ENCODE peak calls at places on chromosomes 4 and X, in six cellular contexts. A, R, V, S, E and H are unnamed samples.

GRCh38 chr4:101040776-101041175 is 306.6 kb downstream of the PPP3CA start:
- DNase-seq in V (peak), E (no peak), R (no peak), A (no peak), S (no peak), H (no peak)

GRCh38 chr4:20528508-20528907 is 171.8 kb upstream of the PACRGL start:
- DNase-seq in E (no peak), S (no peak), V (no peak), A (no peak), R (no peak), H (no peak)

GRCh38 chr4:102299708-102300107 is 45.6 kb downstream of the SLC39A8 start:
- DNase-seq in E (peak), V (peak), S (peak), R (no peak), A (no peak), H (peak)

GRCh38 chr4:87353592-87353991 is 30.9 kb upstream of the HSD17B13 start:
- DNase-seq in S (no peak), E (no peak), R (no peak), V (peak), A (peak), H (peak)

GRCh38 chrX:50888884-50889283 is 21.7 kb upstream of the BMP15 start:
- DNase-seq in R (no peak), V (no peak), E (no peak), A (no peak), S (no peak), H (no peak)

GRCh38 chr4:82201805-82202636 is 171.8 kb downstream of the HNRNPD start:
- DNase-seq in V (peak), R (no peak), A (no peak), S (peak), E (no peak), H (peak)

GRCh38 chr4:26325191-26325590 is 4.4 kb downstream of the RBPJ start:
- DNase-seq in R (no peak), S (peak), V (peak), E (no peak), A (no peak), H (no peak)

GRCh38 chr4:97770222-97770621 is 373.1 kb downstream of the STPG2 start:
- DNase-seq in R (no peak), E (no peak), V (no peak), A (no peak), S (no peak), H (no peak)

GRCh38 chr4:25666031-25666630 is 10.5 kb downstream of the SLC34A2 start:
- DNase-seq in R (no peak), V (no peak), E (no peak), A (no peak), S (no peak), H (peak)

GRCh38 chrX:153523269-153523668 is 5.8 kb downstream of the ATP2B3 start:
- DNase-seq in A (no peak), S (no peak), R (no peak), E (no peak), V (no peak), H (no peak)

GRCh38 chr4:183758006-183758734 is 99.1 kb downstream of the TRAPPC11 start:
- DNase-seq in S (no peak), V (peak), A (peak), R (peak), E (no peak), H (peak)

GRCh38 chr4:186264660-186265059 is 1.3 kb upstream of the F11 start:
- DNase-seq in E (no peak), R (no peak), S (no peak), V (no peak), A (no peak), H (no peak)

GRCh38 chr4:84803720-84804119 is 162.8 kb downstream of the WDFY3 start:
- DNase-seq in V (no peak), A (no peak), R (no peak), S (no peak), E (no peak), H (no peak)

GRCh38 chr4:184475096-184475461 is 729 bp upstream of the IRF2 start:
- DNase-seq in R (no peak), A (peak), E (peak), V (peak), S (peak), H (peak)

GRCh38 chr4:27666943-27667342 is 806.3 kb downstream of the STIM2 start:
- DNase-seq in A (no peak), S (peak), V (peak), R (no peak), E (no peak), H (no peak)

GRCh38 chrX:18160369-18160768 is 60.3 kb downstream of the BEND2 start:
- DNase-seq in S (no peak), R (no peak), E (no peak), A (no peak), V (no peak), H (no peak)

GRCh38 chr4:164779811-164780216 is 25.9 kb downstream of the SMIM31 start:
- DNase-seq in A (no peak), V (peak), S (peak), R (no peak), E (peak), H (peak)

GRCh38 chr4:141654098-141654497 is 17.7 kb downstream of the IL15 start:
- DNase-seq in A (peak), R (no peak), S (peak), E (no peak), V (peak), H (peak)

GRCh38 chr4:144501231-144501780 is 144.7 kb upstream of the HHIP start:
- DNase-seq in E (no peak), A (no peak), S (no peak), V (no peak), R (no peak), H (no peak)

GRCh38 chrX:866441-866990 is 235.9 kb downstream of the SHOX start:
- DNase-seq in V (no peak), S (no peak), R (no peak), E (no peak), A (no peak), H (no peak)

GRCh38 chr4:76308548-76308947 is 2.0 kb downstream of the STBD1 start:
- DNase-seq in V (no peak), R (no peak), E (no peak), A (peak), S (peak), H (no peak)

GRCh38 chr4:79652232-79652631 is 244.2 kb upstream of the GK2 start:
- DNase-seq in V (no peak), E (no peak), A (no peak), R (no peak), S (peak), H (no peak)

GRCh38 chrX:38774249-38774648 is 27.0 kb upstream of the MID1IP1 start:
- DNase-seq in R (no peak), V (no peak), S (no peak), E (no peak), A (no peak), H (no peak)

GRCh38 chr4:17447675-17448298 is 64.1 kb downstream of the QDPR start:
- DNase-seq in S (peak), E (peak), V (peak), A (no peak), R (no peak), H (peak)

GRCh38 chrX:30713061-30713525 is 59.9 kb downstream of the GK start:
- DNase-seq in S (peak), V (peak), R (no peak), A (no peak), E (peak), H (peak)

GRCh38 chr4:184280591-184281071 is 63.0 kb upstream of the ENPP6 start:
- DNase-seq in A (no peak), V (no peak), E (no peak), R (no peak), S (no peak), H (no peak)

GRCh38 chr4:78058591-78059523 is 1.7 kb downstream of the FRAS1 start:
- DNase-seq in V (peak), S (peak), A (peak), R (no peak), E (peak), H (peak)

GRCh38 chr4:174214102-174214878 is 69.2 kb downstream of the FBXO8 start:
- DNase-seq in E (no peak), R (no peak), A (peak), S (no peak), V (peak), H (no peak)

GRCh38 chrX:74925210-74926088 is at the start of gene NEXMIF:
- DNase-seq in A (no peak), R (no peak), V (peak), S (peak), E (peak), H (peak)

GRCh38 chr4:41852229-41852628 is 83.0 kb upstream of the TMEM33 start:
- DNase-seq in A (no peak), R (no peak), E (no peak), S (no peak), V (no peak), H (no peak)

GRCh38 chr4:30950737-30951136 is 230.6 kb downstream of the PCDH7 start:
- DNase-seq in S (peak), E (no peak), V (no peak), R (no peak), A (no peak), H (no peak)

GRCh38 chr4:128516568-128516967 is 229.0 kb upstream of the PGRMC2 start:
- DNase-seq in V (no peak), S (no peak), E (no peak), A (no peak), R (no peak), H (no peak)

GRCh38 chr4:60081839-60082238 is 1118.3 kb upstream of the ADGRL3 start:
- DNase-seq in E (no peak), S (no peak), A (no peak), R (no peak), V (no peak), H (no peak)

GRCh38 chr4:60078984-60079383 is 1121.1 kb upstream of the ADGRL3 start:
- DNase-seq in A (no peak), R (no peak), S (no peak), V (no peak), E (no peak), H (no peak)
- TF ChIP-seq CTCF in A (no peak), R (no peak), S (no peak), V (no peak), E (no peak), H (no peak)

GRCh38 chr4:10737335-10737734 is 52.8 kb upstream of the CLNK start:
- DNase-seq in R (no peak), A (no peak), S (no peak), V (peak), E (no peak), H (no peak)
- TF ChIP-seq CTCF in R (no peak), A (no peak), S (no peak), V (no peak), E (no peak), H (no peak)

DNA sequence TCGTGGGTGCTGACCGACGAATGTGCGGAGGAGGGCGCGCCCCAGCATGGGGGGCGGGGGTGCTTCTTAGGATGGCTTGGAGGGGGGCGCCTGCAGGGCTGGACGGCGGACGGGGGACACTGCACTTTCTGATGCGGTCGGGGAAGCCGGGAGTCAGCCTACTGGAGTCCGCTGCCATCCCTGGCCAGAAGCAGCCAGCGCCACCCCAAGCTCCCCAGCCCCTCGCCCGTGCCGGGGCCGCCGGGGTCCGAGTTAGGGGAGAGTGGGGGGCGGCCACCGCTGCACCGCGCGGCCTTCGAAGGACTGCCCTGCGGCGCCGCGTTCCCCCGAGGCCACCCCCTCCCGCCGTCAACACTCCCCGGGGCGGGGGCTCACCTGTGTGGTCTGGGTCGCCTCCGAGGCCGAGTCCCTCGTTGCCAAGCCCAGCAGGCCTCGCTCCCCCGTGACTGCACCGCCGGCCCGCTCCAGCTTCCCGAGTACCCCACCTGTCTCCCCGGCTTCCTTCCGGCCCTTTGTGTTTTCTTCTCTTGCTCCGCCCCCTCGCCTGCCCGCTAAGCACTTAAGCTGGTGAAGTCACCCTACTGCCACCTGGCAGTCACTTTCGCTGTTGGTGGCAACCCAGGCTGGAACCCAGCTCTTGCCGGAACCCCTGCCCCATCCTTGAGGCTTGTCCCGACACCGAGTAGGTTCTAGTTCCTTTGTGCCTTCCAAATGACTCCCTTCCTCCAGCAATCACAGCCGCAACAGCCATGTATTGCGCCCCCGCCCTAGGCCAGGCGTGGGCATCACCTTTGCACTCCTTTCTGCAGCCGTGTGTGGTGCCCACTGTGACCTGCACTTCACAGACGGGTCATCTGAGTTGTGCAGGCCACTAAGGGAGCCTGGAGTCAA is at the start of gene OCIAD2:
- DNase-seq in R (peak), S (peak), V (peak), A (peak), E (peak), H (peak)
- TF ChIP-seq CTCF in R (no peak), S (no peak), V (peak), A (no peak), E (no peak), H (no peak)

DNA sequence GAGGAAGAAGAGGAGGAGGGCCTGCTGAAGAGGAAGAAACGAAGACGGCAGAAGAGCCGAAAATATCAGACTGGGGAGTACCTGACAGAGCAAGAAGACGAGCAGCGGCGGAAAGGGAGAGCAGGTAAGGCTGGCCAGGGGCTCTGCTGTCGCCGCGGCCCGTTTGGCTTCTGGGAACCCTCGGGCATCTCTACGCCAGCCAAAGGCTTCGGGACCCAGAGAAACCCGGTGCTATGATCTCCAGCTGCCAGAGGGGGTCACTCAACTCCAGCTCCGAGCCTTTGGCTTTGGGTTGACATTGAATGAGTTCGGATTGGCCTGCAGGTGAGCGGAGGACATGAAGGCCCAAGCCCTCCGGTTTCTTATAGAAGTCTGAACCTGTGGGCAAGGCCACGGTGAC is 42.8 kb downstream of the BCORL1 start:
- DNase-seq in E (no peak), S (no peak), R (no peak), V (peak), A (no peak), H (no peak)
- TF ChIP-seq CTCF in E (no peak), S (no peak), R (no peak), V (peak), A (no peak), H (no peak)

GRCh38 chr4:89024051-89024675 is 32.8 kb downstream of the FAM13A start:
- DNase-seq in S (peak), R (no peak), E (peak), V (peak), A (no peak), H (peak)
- TF ChIP-seq CTCF in S (peak), R (peak), E (peak), V (peak), A (peak), H (peak)